ENCODE peak calls at places on chromosomes 16 and 17, in eight cellular contexts. One of them, this sample, is unnamed.

GRCh38 chr17:43810823-43811222 is 22.1 kb downstream of the MPP3 start:
- DNase-seq in GM23338: no peak
- DNase-seq in prostate gland: no peak
- DNase-seq in mammary epithelial cell: no peak
- DNase-seq in cardiac muscle cell: no peak
- DNase-seq in adrenal gland: no peak
- DNase-seq in upper lobe of left lung: no peak
- DNase-seq in AG04450: no peak
- DNase-seq in this sample: no peak

GRCh38 chr17:29837531-29837930 is 92.5 kb downstream of the SSH2 start:
- DNase-seq in mammary epithelial cell: no peak
- DNase-seq in prostate gland: no peak
- DNase-seq in cardiac muscle cell: no peak
- DNase-seq in adrenal gland: no peak
- DNase-seq in AG04450: no peak
- DNase-seq in upper lobe of left lung: peak; percentile 49
- DNase-seq in GM23338: no peak
- DNase-seq in this sample: no peak

GRCh38 chr17:52823155-52823554 is 664.6 kb upstream of the CA10 start:
- DNase-seq in adrenal gland: no peak
- DNase-seq in GM23338: no peak
- DNase-seq in prostate gland: no peak
- DNase-seq in AG04450: no peak
- DNase-seq in upper lobe of left lung: no peak
- DNase-seq in cardiac muscle cell: no peak
- DNase-seq in mammary epithelial cell: no peak
- DNase-seq in this sample: no peak

GRCh38 chr17:82449136-82449882 is 1.2 kb downstream of the CYBC1 start:
- DNase-seq in upper lobe of left lung: peak; percentile 71
- DNase-seq in adrenal gland: peak; percentile 31
- DNase-seq in mammary epithelial cell: no peak
- DNase-seq in AG04450: no peak
- DNase-seq in GM23338: peak; percentile 82
- DNase-seq in cardiac muscle cell: no peak
- DNase-seq in prostate gland: no peak
- DNase-seq in this sample: no peak

GRCh38 chr16:89616576-89617437 is 3.4 kb downstream of the DPEP1 start:
- DNase-seq in upper lobe of left lung: no peak
- DNase-seq in adrenal gland: no peak
- DNase-seq in GM23338: no peak
- DNase-seq in AG04450: no peak
- DNase-seq in cardiac muscle cell: no peak
- DNase-seq in prostate gland: no peak
- DNase-seq in mammary epithelial cell: no peak
- DNase-seq in this sample: no peak

GRCh38 chr17:80219777-80220708 is at the start of the genes SGSH and SLC26A11:
- DNase-seq in mammary epithelial cell: peak; percentile 45
- DNase-seq in prostate gland: peak; percentile 79
- DNase-seq in cardiac muscle cell: peak; percentile 92
- DNase-seq in upper lobe of left lung: peak; percentile 97
- DNase-seq in AG04450: no peak
- DNase-seq in adrenal gland: peak; percentile 89
- DNase-seq in GM23338: peak; percentile 94
- DNase-seq in this sample: peak; percentile 67

GRCh38 chr17:31321481-31321880 is at the start of gene EVI2A:
- DNase-seq in mammary epithelial cell: peak; percentile 82
- DNase-seq in prostate gland: no peak
- DNase-seq in cardiac muscle cell: no peak
- DNase-seq in adrenal gland: no peak
- DNase-seq in GM23338: peak; percentile 20
- DNase-seq in AG04450: no peak
- DNase-seq in upper lobe of left lung: no peak
- DNase-seq in this sample: no peak

GRCh38 chr17:72616457-72616856 is 476.0 kb downstream of the SLC39A11 start:
- DNase-seq in mammary epithelial cell: no peak
- DNase-seq in upper lobe of left lung: no peak
- DNase-seq in prostate gland: no peak
- DNase-seq in AG04450: no peak
- DNase-seq in GM23338: no peak
- DNase-seq in cardiac muscle cell: no peak
- DNase-seq in adrenal gland: no peak
- DNase-seq in this sample: no peak

GRCh38 chr16:15682105-15682570 is 32.1 kb downstream of the NDE1 start:
- DNase-seq in GM23338: peak; percentile 78
- DNase-seq in upper lobe of left lung: no peak
- DNase-seq in mammary epithelial cell: peak; percentile 72
- DNase-seq in adrenal gland: peak; percentile 48
- DNase-seq in prostate gland: no peak
- DNase-seq in AG04450: peak; percentile 36
- DNase-seq in cardiac muscle cell: peak; percentile 39
- DNase-seq in this sample: no peak

GRCh38 chr16:15674571-15674970 is 24.5 kb downstream of the NDE1 start:
- DNase-seq in adrenal gland: no peak
- DNase-seq in GM23338: no peak
- DNase-seq in cardiac muscle cell: no peak
- DNase-seq in mammary epithelial cell: no peak
- DNase-seq in AG04450: no peak
- DNase-seq in upper lobe of left lung: no peak
- DNase-seq in prostate gland: no peak
- DNase-seq in this sample: no peak

GRCh38 chr16:15672514-15673167 is 22.6 kb downstream of the NDE1 start:
- DNase-seq in AG04450: peak; percentile 87
- DNase-seq in cardiac muscle cell: no peak
- DNase-seq in mammary epithelial cell: peak; percentile 99
- DNase-seq in prostate gland: peak; percentile 95
- DNase-seq in upper lobe of left lung: peak; percentile 77
- DNase-seq in adrenal gland: peak; percentile 62
- DNase-seq in GM23338: peak; percentile 8
- DNase-seq in this sample: peak; percentile 86

GRCh38 chr16:15676506-15676905 is 26.5 kb downstream of the NDE1 start:
- DNase-seq in prostate gland: no peak
- DNase-seq in GM23338: no peak
- DNase-seq in AG04450: no peak
- DNase-seq in mammary epithelial cell: no peak
- DNase-seq in adrenal gland: no peak
- DNase-seq in cardiac muscle cell: no peak
- DNase-seq in upper lobe of left lung: no peak
- DNase-seq in this sample: no peak

DNA sequence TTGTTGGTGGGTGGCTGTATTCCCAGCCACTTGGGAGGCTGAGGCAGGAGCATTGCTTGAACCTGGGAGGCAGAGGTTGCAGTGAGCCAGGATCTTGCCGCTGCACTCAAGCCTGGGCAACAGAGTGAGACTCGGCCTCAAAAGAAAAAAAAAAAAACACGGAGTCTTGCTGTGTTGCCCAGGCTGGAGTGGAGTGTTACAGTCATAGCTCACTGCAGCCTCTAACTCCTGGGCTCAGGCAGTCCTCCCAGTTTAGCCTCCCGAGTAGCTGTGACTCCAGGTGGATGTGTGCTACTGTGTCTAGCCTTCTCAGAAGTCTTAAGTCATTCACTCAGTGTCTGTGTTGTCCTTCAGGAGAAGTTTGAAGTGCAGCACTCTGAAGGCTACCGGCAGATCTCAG is 27.4 kb downstream of the NDE1 start:
- DNase-seq in mammary epithelial cell: no peak
- DNase-seq in AG04450: no peak
- DNase-seq in cardiac muscle cell: no peak
- DNase-seq in GM23338: no peak
- DNase-seq in prostate gland: no peak
- DNase-seq in adrenal gland: no peak
- DNase-seq in upper lobe of left lung: no peak
- DNase-seq in this sample: no peak
- H3K27ac ChIP-seq in mammary epithelial cell: no peak overlapping the region
- H3K27ac ChIP-seq in AG04450: no peak overlapping the region
- H3K27ac ChIP-seq in cardiac muscle cell: no peak overlapping the region
- H3K27ac ChIP-seq in GM23338: no peak overlapping the region
- H3K27ac ChIP-seq in prostate gland: no peak overlapping the region
- H3K27ac ChIP-seq in adrenal gland: no peak overlapping the region
- H3K27ac ChIP-seq in upper lobe of left lung: no peak overlapping the region
- H3K27ac ChIP-seq in this sample: no peak overlapping the region

DNA sequence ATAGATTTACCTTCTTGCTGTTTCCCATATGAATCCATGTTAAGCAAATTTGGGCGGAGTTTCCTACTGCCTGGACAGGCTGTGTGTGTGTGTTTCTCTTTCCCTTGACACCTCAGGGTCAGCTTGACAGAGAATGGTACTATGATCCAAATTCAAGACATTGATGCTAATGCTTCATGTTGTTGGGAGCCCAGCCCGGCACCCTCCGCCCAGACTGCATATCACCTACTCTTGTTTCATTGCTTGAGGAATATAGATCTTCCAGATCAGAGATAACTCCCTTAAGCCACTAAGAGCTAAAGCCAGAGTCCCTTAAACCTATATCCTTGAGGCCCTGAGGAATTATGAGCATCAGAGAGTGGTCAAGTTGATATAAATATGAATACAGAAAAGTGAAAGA is 69.8 kb downstream of the WIPI1 start:
- DNase-seq in prostate gland: no peak
- DNase-seq in adrenal gland: no peak
- DNase-seq in mammary epithelial cell: no peak
- DNase-seq in upper lobe of left lung: no peak
- DNase-seq in GM23338: no peak
- DNase-seq in AG04450: no peak
- DNase-seq in cardiac muscle cell: no peak
- DNase-seq in this sample: no peak
- TF ChIP-seq CTCF in prostate gland: no peak
- TF ChIP-seq CTCF in adrenal gland: no peak
- TF ChIP-seq CTCF in mammary epithelial cell: no peak
- TF ChIP-seq CTCF in upper lobe of left lung: no peak
- TF ChIP-seq CTCF in GM23338: no peak
- TF ChIP-seq CTCF in AG04450: no peak
- TF ChIP-seq CTCF in cardiac muscle cell: no peak
- TF ChIP-seq CTCF in this sample: no peak

GRCh38 chr16:86899156-86899555 is 320.8 kb downstream of the FOXL1 start:
- DNase-seq in GM23338: no peak
- DNase-seq in AG04450: no peak
- DNase-seq in mammary epithelial cell: no peak
- DNase-seq in upper lobe of left lung: no peak
- DNase-seq in prostate gland: no peak
- DNase-seq in adrenal gland: no peak
- DNase-seq in cardiac muscle cell: no peak
- DNase-seq in this sample: no peak

GRCh38 chr16:86903068-86903467 is 324.7 kb downstream of the FOXL1 start:
- DNase-seq in cardiac muscle cell: no peak
- DNase-seq in upper lobe of left lung: no peak
- DNase-seq in AG04450: no peak
- DNase-seq in GM23338: no peak
- DNase-seq in adrenal gland: no peak
- DNase-seq in prostate gland: no peak
- DNase-seq in mammary epithelial cell: no peak
- DNase-seq in this sample: no peak

GRCh38 chr16:86899757-86900156 is 321.4 kb downstream of the FOXL1 start:
- DNase-seq in mammary epithelial cell: peak; percentile 74
- DNase-seq in adrenal gland: no peak
- DNase-seq in GM23338: no peak
- DNase-seq in upper lobe of left lung: no peak
- DNase-seq in cardiac muscle cell: no peak
- DNase-seq in AG04450: no peak
- DNase-seq in prostate gland: no peak
- DNase-seq in this sample: no peak

GRCh38 chr16:86898386-86898785 is 320.0 kb downstream of the FOXL1 start:
- DNase-seq in GM23338: no peak
- DNase-seq in AG04450: no peak
- DNase-seq in mammary epithelial cell: no peak
- DNase-seq in adrenal gland: no peak
- DNase-seq in prostate gland: no peak
- DNase-seq in upper lobe of left lung: no peak
- DNase-seq in cardiac muscle cell: no peak
- DNase-seq in this sample: no peak

GRCh38 chr16:86901483-86901882 is 323.1 kb downstream of the FOXL1 start:
- DNase-seq in AG04450: no peak
- DNase-seq in GM23338: no peak
- DNase-seq in prostate gland: no peak
- DNase-seq in upper lobe of left lung: no peak
- DNase-seq in mammary epithelial cell: peak; percentile 29
- DNase-seq in cardiac muscle cell: no peak
- DNase-seq in adrenal gland: no peak
- DNase-seq in this sample: no peak
- H3K27ac ChIP-seq in AG04450: no peak overlapping the region
- H3K27ac ChIP-seq in GM23338: no peak overlapping the region
- H3K27ac ChIP-seq in prostate gland: no peak overlapping the region
- H3K27ac ChIP-seq in upper lobe of left lung: no peak overlapping the region
- H3K27ac ChIP-seq in mammary epithelial cell: no peak overlapping the region
- H3K27ac ChIP-seq in cardiac muscle cell: no peak overlapping the region
- H3K27ac ChIP-seq in adrenal gland: no peak overlapping the region
- H3K27ac ChIP-seq in this sample: no peak overlapping the region

GRCh38 chr16:67399749-67400704 is 6.7 kb upstream of the TPPP3 start:
- DNase-seq in prostate gland: no peak
- DNase-seq in upper lobe of left lung: peak; percentile 49
- DNase-seq in adrenal gland: no peak
- DNase-seq in mammary epithelial cell: no peak
- DNase-seq in AG04450: no peak
- DNase-seq in GM23338: no peak
- DNase-seq in cardiac muscle cell: no peak
- DNase-seq in this sample: no peak
- TF ChIP-seq CTCF in prostate gland: no peak
- TF ChIP-seq CTCF in upper lobe of left lung: no peak
- TF ChIP-seq CTCF in adrenal gland: peak; percentile 5
- TF ChIP-seq CTCF in mammary epithelial cell: no peak
- TF ChIP-seq CTCF in AG04450: no peak
- TF ChIP-seq CTCF in GM23338: no peak
- TF ChIP-seq CTCF in cardiac muscle cell: no peak
- TF ChIP-seq CTCF in this sample: no peak

DNA sequence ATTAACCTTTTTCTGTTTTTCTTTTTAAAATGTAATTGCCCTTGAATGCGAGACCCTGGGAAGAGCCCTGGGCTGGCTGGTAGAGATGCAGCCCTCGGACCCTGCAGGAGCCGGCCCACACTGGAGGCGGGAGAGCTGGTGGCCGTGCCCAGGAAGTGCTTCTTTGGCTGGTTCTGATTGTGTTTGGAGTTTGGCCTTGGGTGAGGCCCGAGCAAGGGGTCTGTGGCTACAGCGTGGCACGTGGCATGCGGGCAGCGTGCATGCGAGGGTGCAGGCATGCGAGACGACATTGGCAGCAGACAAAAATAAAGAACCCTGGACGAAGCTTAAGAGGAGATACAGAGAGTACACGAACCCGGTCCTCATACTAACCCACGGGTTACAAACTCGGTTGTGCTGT is 49.7 kb downstream of the PRMT7 start:
- DNase-seq in cardiac muscle cell: no peak
- DNase-seq in adrenal gland: no peak
- DNase-seq in prostate gland: no peak
- DNase-seq in upper lobe of left lung: no peak
- DNase-seq in GM23338: no peak
- DNase-seq in mammary epithelial cell: no peak
- DNase-seq in AG04450: no peak
- DNase-seq in this sample: no peak
- H3K27ac ChIP-seq in cardiac muscle cell: no peak overlapping the region
- H3K27ac ChIP-seq in adrenal gland: no peak overlapping the region
- H3K27ac ChIP-seq in prostate gland: no peak overlapping the region
- H3K27ac ChIP-seq in upper lobe of left lung: no peak overlapping the region
- H3K27ac ChIP-seq in GM23338: no peak overlapping the region
- H3K27ac ChIP-seq in mammary epithelial cell: no peak overlapping the region
- H3K27ac ChIP-seq in AG04450: no peak overlapping the region
- H3K27ac ChIP-seq in this sample: no peak overlapping the region

DNA sequence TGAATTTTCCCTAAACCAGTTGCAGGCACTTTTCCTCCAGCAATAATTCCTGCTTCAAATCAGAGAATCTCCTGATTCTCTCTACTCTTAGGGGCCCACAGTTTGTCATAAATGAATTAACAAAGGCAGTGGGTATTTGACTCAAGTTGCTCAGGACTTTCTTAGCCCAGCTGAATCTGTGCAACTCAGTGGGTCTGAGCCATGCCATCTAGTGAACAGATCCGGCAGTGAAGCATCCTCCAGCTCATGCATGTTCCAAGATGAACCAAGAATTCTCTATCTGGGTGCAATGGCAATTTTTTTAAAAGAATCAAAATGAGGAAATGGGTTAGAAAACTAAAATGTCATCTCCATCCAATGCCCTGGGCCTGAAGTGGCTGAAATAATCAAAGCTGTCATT is 575.2 kb upstream of the CDH11 start:
- DNase-seq in AG04450: no peak
- DNase-seq in adrenal gland: no peak
- DNase-seq in prostate gland: no peak
- DNase-seq in upper lobe of left lung: no peak
- DNase-seq in mammary epithelial cell: no peak
- DNase-seq in cardiac muscle cell: no peak
- DNase-seq in GM23338: no peak
- DNase-seq in this sample: no peak
- TF ChIP-seq CTCF in AG04450: no peak
- TF ChIP-seq CTCF in adrenal gland: no peak
- TF ChIP-seq CTCF in prostate gland: no peak
- TF ChIP-seq CTCF in upper lobe of left lung: no peak
- TF ChIP-seq CTCF in mammary epithelial cell: no peak
- TF ChIP-seq CTCF in cardiac muscle cell: peak; percentile 32
- TF ChIP-seq CTCF in GM23338: no peak
- TF ChIP-seq CTCF in this sample: no peak

This sample was measured in breast epithelium.